ENCODE peak calls at places on chromosome X, in ten cellular contexts. N is osteoblast; T is stimulated activated CD4-positive, alpha-beta T cell treated with anti-CD3 and anti-CD28 coated beads, Interleukin-1b, Interleukin-23, amount 100 ng/mL, for 48 hours; M is GM03348; P is BE2C; S is activated CD4-positive, CD25-positive, alpha-beta regulatory T cell treated with anti-CD3 and anti-CD28 coated beads, Interleukin-2, amount 50 U/mL, for 72 hours; H is activated T-helper 9 cell treated with anti-CD3 and anti-CD28 coated beads, Interleukin-2, amount 50 U/mL, for 16 hours; Z is anterior cingulate cortex; X is GM23248; Q is NCI-H1694. V is an unnamed sample.
A peak's percentile ranks its signal among the peaks of the same experiment; 100 is the strongest.

GRCh38 chrX:68808686-68809357 is 20.0 kb upstream of the EFNB1 start:
- DNase-seq in N (no peak), T (no peak), M (peak; percentile 13), P (no peak), S (no peak), H (no peak), Z (no peak), X (peak; percentile 28), Q (no peak), V (peak; percentile 25)

GRCh38 chrX:140180585-140180984 is 215.3 kb upstream of the CXorf66 start:
- DNase-seq in N (no peak), T (no peak), M (no peak), P (no peak), S (no peak), H (no peak), Z (no peak), X (peak; percentile 61), Q (no peak), V (no peak)

GRCh38 chrX:120446503-120446902 is 22.6 kb downstream of the LAMP2 start:
- DNase-seq in N (no peak), T (no peak), M (peak; percentile 12), P (no peak), S (no peak), H (no peak), Z (peak; percentile 1), X (peak; percentile 59), Q (no peak), V (no peak)

GRCh38 chrX:119655125-119655524 is 37.8 kb downstream of the SEPTIN6 start:
- DNase-seq in N (peak; percentile 92), T (peak; percentile 69), M (peak; percentile 56), P (peak; percentile 67), S (peak; percentile 50), H (peak; percentile 57), Z (no peak), X (peak; percentile 87), Q (no peak), V (no peak)

GRCh38 chrX:53678667-53679066 is 7.9 kb downstream of the HUWE1 start:
- DNase-seq in N (no peak), T (no peak), M (no peak), P (no peak), S (no peak), H (no peak), Z (no peak), X (peak; percentile 38), Q (no peak), V (peak; percentile 37)

GRCh38 chrX:105822138-105823091 is at the start of gene NRK:
- DNase-seq in N (peak; percentile 8), T (no peak), M (no peak), P (no peak), S (no peak), H (no peak), Z (no peak), X (no peak), Q (no peak), V (no peak)

GRCh38 chrX:132822634-132823012 is 135.8 kb downstream of the HS6ST2 start:
- DNase-seq in N (no peak), T (no peak), M (no peak), P (no peak), S (no peak), H (no peak), Z (no peak), X (no peak), Q (no peak), V (no peak)

GRCh38 chrX:150544222-150544787 is 24.1 kb upstream of the MTM1 start:
- DNase-seq in N (no peak), T (no peak), M (no peak), P (no peak), S (no peak), H (no peak), Z (no peak), X (no peak), Q (no peak), V (peak; percentile 37)

GRCh38 chrX:10341309-10341708 is 184.5 kb downstream of the CLCN4 start:
- DNase-seq in N (no peak), T (no peak), M (no peak), P (no peak), S (no peak), H (no peak), Z (no peak), X (no peak), Q (no peak), V (no peak)

GRCh38 chrX:15043538-15043937 is 170.3 kb downstream of the MOSPD2 start:
- DNase-seq in N (no peak), T (no peak), M (no peak), P (no peak), S (no peak), H (no peak), Z (no peak), X (no peak), Q (no peak), V (no peak)

GRCh38 chrX:104284407-104285000 is 29.8 kb upstream of the ESX1 start:
- DNase-seq in N (no peak), T (no peak), M (peak; percentile 5), P (no peak), S (no peak), H (no peak), Z (no peak), X (peak; percentile 41), Q (no peak), V (no peak)

GRCh38 chrX:13051529-13052172 is 7.2 kb upstream of the FAM9C start:
- DNase-seq in N (no peak), T (no peak), M (no peak), P (no peak), S (no peak), H (no peak), Z (no peak), X (no peak), Q (no peak), V (no peak)

GRCh38 chrX:133749370-133749769 is 236.0 kb downstream of the GPC3 start:
- DNase-seq in N (no peak), T (no peak), M (no peak), P (no peak), S (no peak), H (no peak), Z (no peak), X (no peak), Q (no peak), V (no peak)

GRCh38 chrX:29617276-29617675 is 598.1 kb upstream of the MAGEB2 start:
- DNase-seq in N (peak; percentile 70), T (no peak), M (peak; percentile 7), P (no peak), S (no peak), H (no peak), Z (no peak), X (peak; percentile 58), Q (no peak), V (no peak)

GRCh38 chrX:130264573-130264972 is 4.1 kb downstream of the ZNF280C start:
- DNase-seq in N (no peak), T (no peak), M (no peak), P (no peak), S (no peak), H (no peak), Z (no peak), X (peak; percentile 4), Q (no peak), V (no peak)

GRCh38 chrX:118644378-118644777 is 83.0 kb upstream of the IL13RA1 start:
- DNase-seq in N (no peak), T (no peak), M (peak; percentile 4), P (no peak), S (no peak), H (no peak), Z (no peak), X (peak; percentile 51), Q (no peak), V (peak; percentile 60)

GRCh38 chrX:3712870-3713224 is 602 bp downstream of the PRKX start:
- DNase-seq in N (peak; percentile 79), T (no peak), M (no peak), P (no peak), S (no peak), H (peak; percentile 16), Z (no peak), X (no peak), Q (no peak), V (no peak)

GRCh38 chrX:7446815-7447214 is 298.9 kb upstream of the PUDP start:
- DNase-seq in N (no peak), T (no peak), M (no peak), P (no peak), S (no peak), H (no peak), Z (no peak), X (no peak), Q (no peak), V (no peak)

GRCh38 chrX:2766921-2767320 is 15.1 kb downstream of the XG start:
- DNase-seq in N (peak; percentile 37), T (no peak), M (no peak), P (no peak), S (no peak), H (no peak), Z (no peak), X (peak; percentile 87), Q (no peak), V (no peak)

GRCh38 chrX:130091976-130092522 is 18.2 kb downstream of the ELF4 start:
- DNase-seq in N (peak; percentile 62), T (peak; percentile 89), M (no peak), P (no peak), S (peak; percentile 78), H (peak; percentile 73), Z (peak; percentile 4), X (no peak), Q (no peak), V (peak; percentile 55)

GRCh38 chrX:135516376-135516775 is 4.1 kb upstream of the INTS6L start:
- DNase-seq in N (no peak), T (no peak), M (no peak), P (peak; percentile 8), S (no peak), H (no peak), Z (no peak), X (no peak), Q (no peak), V (no peak)

GRCh38 chrX:43969504-43970501 is 3.4 kb downstream of the NDP start:
- DNase-seq in N (no peak), T (no peak), M (peak; percentile 19), P (no peak), S (no peak), H (no peak), Z (peak; percentile 46), X (peak; percentile 57), Q (no peak), V (peak; percentile 50)

GRCh38 chrX:72392042-72392441 is 86.3 kb upstream of the CITED1 start:
- DNase-seq in N (no peak), T (no peak), M (no peak), P (no peak), S (no peak), H (no peak), Z (no peak), X (no peak), Q (no peak), V (no peak)

GRCh38 chrX:134713618-134714107 is 55.4 kb upstream of the PLAC1 start:
- DNase-seq in N (no peak), T (no peak), M (no peak), P (no peak), S (no peak), H (no peak), Z (no peak), X (no peak), Q (no peak), V (no peak)

GRCh38 chrX:123339201-123339905 is 155.3 kb downstream of the GRIA3 start:
- DNase-seq in N (peak; percentile 37), T (no peak), M (peak; percentile 48), P (no peak), S (no peak), H (no peak), Z (no peak), X (peak; percentile 85), Q (no peak), V (no peak)

GRCh38 chrX:83845397-83845796 is 15.5 kb upstream of the CYLC1 start:
- DNase-seq in N (peak; percentile 78), T (no peak), M (peak; percentile 20), P (peak; percentile 8), S (no peak), H (no peak), Z (no peak), X (peak; percentile 43), Q (peak; percentile 29), V (peak; percentile 55)

GRCh38 chrX:40278340-40279090 is 180.8 kb upstream of the BCOR start:
- DNase-seq in N (peak; percentile 30), T (peak; percentile 31), M (peak; percentile 16), P (no peak), S (no peak), H (peak; percentile 40), Z (no peak), X (no peak), Q (no peak), V (no peak)

GRCh38 chrX:116277391-116277790 is 106.8 kb downstream of the AGTR2 start:
- DNase-seq in N (no peak), T (no peak), M (no peak), P (no peak), S (no peak), H (no peak), Z (no peak), X (no peak), Q (no peak), V (no peak)

V was measured in HT-29.